ENCODE peak calls at places on chromosome 17, in four cellular contexts. One of them, this sample, is unnamed.
A peak's percentile ranks its signal among the peaks of the same experiment; 100 is the strongest.

GRCh38 chr17:81515530-81516041 is 3.0 kb upstream of the ACTG1 start:
- DNase-seq in OCI-LY7: no peak
- DNase-seq in IMR-90: no peak
- DNase-seq in thoracic aorta: no peak
- DNase-seq in this sample: no peak

GRCh38 chr17:72439893-72440502 is 319.2 kb downstream of the SOX9 start:
- DNase-seq in OCI-LY7: no peak
- DNase-seq in IMR-90: no peak
- DNase-seq in thoracic aorta: no peak
- DNase-seq in this sample: no peak

GRCh38 chr17:66420961-66421371 is 118.6 kb downstream of the PRKCA start:
- DNase-seq in OCI-LY7: no peak
- DNase-seq in IMR-90: peak; percentile 77
- DNase-seq in thoracic aorta: no peak
- DNase-seq in this sample: no peak

GRCh38 chr17:7544911-7545310 is 3.9 kb upstream of the TNFSF12 start:
- DNase-seq in OCI-LY7: no peak
- DNase-seq in IMR-90: no peak
- DNase-seq in thoracic aorta: no peak
- DNase-seq in this sample: no peak

GRCh38 chr17:71084219-71084618 is 914.9 kb downstream of the KCNJ2 start:
- DNase-seq in OCI-LY7: peak; percentile 32
- DNase-seq in IMR-90: peak; percentile 22
- DNase-seq in thoracic aorta: no peak
- DNase-seq in this sample: no peak

GRCh38 chr17:6752068-6752909 is 3.6 kb upstream of the XAF1 start:
- DNase-seq in OCI-LY7: no peak
- DNase-seq in IMR-90: peak; percentile 99
- DNase-seq in thoracic aorta: peak; percentile 15
- DNase-seq in this sample: peak; percentile 79

GRCh38 chr17:38885728-38886642 is 16.1 kb downstream of the LASP1 start:
- DNase-seq in OCI-LY7: no peak
- DNase-seq in IMR-90: peak; percentile 52
- DNase-seq in thoracic aorta: no peak
- DNase-seq in this sample: no peak

GRCh38 chr17:67829331-67829730 is 4.0 kb downstream of the BPTF start:
- DNase-seq in OCI-LY7: peak; percentile 69
- DNase-seq in IMR-90: no peak
- DNase-seq in thoracic aorta: no peak
- DNase-seq in this sample: no peak

GRCh38 chr17:61411114-61411943 is 11.7 kb downstream of the TBX2 start:
- DNase-seq in OCI-LY7: peak; percentile 27
- DNase-seq in IMR-90: peak; percentile 74
- DNase-seq in thoracic aorta: no peak
- DNase-seq in this sample: peak; percentile 91

GRCh38 chr17:71709271-71709670 is 411.5 kb upstream of the SOX9 start:
- DNase-seq in OCI-LY7: no peak
- DNase-seq in IMR-90: peak; percentile 22
- DNase-seq in thoracic aorta: no peak
- DNase-seq in this sample: no peak

GRCh38 chr17:58232707-58233156 is 5.7 kb upstream of the LPO start:
- DNase-seq in OCI-LY7: no peak
- DNase-seq in IMR-90: peak; percentile 97
- DNase-seq in thoracic aorta: no peak
- DNase-seq in this sample: peak; percentile 64

GRCh38 chr17:36657763-36658490 is 56.5 kb downstream of the MRM1 start:
- DNase-seq in OCI-LY7: no peak
- DNase-seq in IMR-90: no peak
- DNase-seq in thoracic aorta: no peak
- DNase-seq in this sample: no peak

GRCh38 chr17:75909812-75910274 is 5.2 kb upstream of the MRPL38 start:
- DNase-seq in OCI-LY7: no peak
- DNase-seq in IMR-90: peak; percentile 13
- DNase-seq in thoracic aorta: no peak
- DNase-seq in this sample: no peak

GRCh38 chr17:51000835-51001638 is 119.6 kb downstream of the SPAG9 start:
- DNase-seq in OCI-LY7: peak; percentile 80
- DNase-seq in IMR-90: peak; percentile 78
- DNase-seq in thoracic aorta: no peak
- DNase-seq in this sample: no peak

GRCh38 chr17:29683481-29683880 is 60.8 kb upstream of the CORO6 start:
- DNase-seq in OCI-LY7: no peak
- DNase-seq in IMR-90: no peak
- DNase-seq in thoracic aorta: no peak
- DNase-seq in this sample: no peak

GRCh38 chr17:1958134-1958881 is 66.8 kb downstream of the RTN4RL1 start:
- DNase-seq in OCI-LY7: no peak
- DNase-seq in IMR-90: no peak
- DNase-seq in thoracic aorta: no peak
- DNase-seq in this sample: no peak

GRCh38 chr17:79217473-79218135 is 143.0 kb downstream of the ENGASE start:
- DNase-seq in OCI-LY7: no peak
- DNase-seq in IMR-90: no peak
- DNase-seq in thoracic aorta: no peak
- DNase-seq in this sample: no peak

GRCh38 chr17:39198186-39198566 is 707 bp upstream of the CACNB1 start:
- DNase-seq in OCI-LY7: no peak
- DNase-seq in IMR-90: no peak
- DNase-seq in thoracic aorta: no peak
- DNase-seq in this sample: no peak

GRCh38 chr17:9977175-9977574 is 72.1 kb upstream of the RCVRN start:
- DNase-seq in OCI-LY7: no peak
- DNase-seq in IMR-90: no peak
- DNase-seq in thoracic aorta: no peak
- DNase-seq in this sample: no peak

GRCh38 chr17:82788206-82789001 is 36.5 kb downstream of the TBCD start:
- DNase-seq in OCI-LY7: no peak
- DNase-seq in IMR-90: no peak
- DNase-seq in thoracic aorta: no peak
- DNase-seq in this sample: no peak

GRCh38 chr17:17055286-17056166 is 13.3 kb downstream of the MPRIP start:
- DNase-seq in OCI-LY7: no peak
- DNase-seq in IMR-90: no peak
- DNase-seq in thoracic aorta: no peak
- DNase-seq in this sample: peak; percentile 76

GRCh38 chr17:28334176-28334575 is 1.1 kb downstream of the IFT20 start:
- DNase-seq in OCI-LY7: no peak
- DNase-seq in IMR-90: peak; percentile 19
- DNase-seq in thoracic aorta: no peak
- DNase-seq in this sample: no peak

DNA sequence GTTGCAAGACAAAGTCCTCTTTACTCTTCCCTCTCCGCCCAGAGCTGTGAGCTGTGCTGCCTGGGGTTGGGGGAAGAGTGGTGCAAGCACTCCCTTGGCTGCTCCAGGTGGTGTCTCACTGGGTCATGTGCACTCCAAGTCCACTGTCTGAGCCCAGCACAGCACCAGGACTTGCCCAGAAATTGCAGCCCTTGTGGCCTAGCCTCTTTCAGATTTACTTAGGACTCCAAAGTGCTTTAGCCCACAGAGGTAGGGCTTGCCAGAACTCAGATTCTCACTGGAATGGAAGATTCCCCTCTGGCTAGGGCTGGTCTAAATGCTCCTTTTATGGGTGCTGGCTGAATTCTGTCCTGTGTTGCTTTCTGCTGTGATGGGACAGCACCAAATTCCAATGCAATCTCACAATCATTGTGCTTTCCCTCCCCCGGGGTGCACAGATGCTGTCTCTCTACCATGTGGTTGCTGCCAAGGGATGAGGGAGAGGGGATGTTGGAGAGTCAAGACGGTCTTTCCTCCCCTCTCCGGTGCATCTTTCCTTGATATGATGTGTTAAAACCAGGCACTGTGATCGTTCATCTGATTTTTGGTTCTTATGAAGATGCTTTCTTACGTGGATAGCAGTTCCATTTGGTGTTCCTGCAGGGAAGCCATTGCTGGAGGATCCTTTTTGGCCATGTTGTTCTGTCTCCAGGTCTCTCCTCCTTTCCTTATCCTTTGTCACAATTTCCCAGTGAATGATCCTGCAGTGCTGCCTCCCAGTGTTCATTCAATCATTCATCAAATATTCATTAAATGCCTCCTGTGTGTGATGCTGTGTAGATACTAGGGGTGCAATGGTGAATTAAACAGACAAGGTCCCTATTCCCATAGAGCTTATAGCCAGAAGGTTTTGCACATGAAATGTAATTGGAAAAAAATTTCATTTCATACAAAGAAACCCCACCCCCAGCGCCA is 216.3 kb downstream of the SPECC1 start:
- DNase-seq in OCI-LY7: no peak
- DNase-seq in IMR-90: no peak
- DNase-seq in thoracic aorta: no peak
- DNase-seq in this sample: no peak
- TF ChIP-seq CTCF in OCI-LY7: no peak
- TF ChIP-seq CTCF in IMR-90: peak; percentile 14
- TF ChIP-seq CTCF in thoracic aorta: no peak
- TF ChIP-seq CTCF in this sample: no peak

GRCh38 chr17:49670002-49670401 is 7.9 kb downstream of the SPOP start:
- DNase-seq in OCI-LY7: no peak
- DNase-seq in IMR-90: no peak
- DNase-seq in thoracic aorta: no peak
- DNase-seq in this sample: no peak
- H3K27ac ChIP-seq in OCI-LY7: no peak overlapping the region
- H3K27ac ChIP-seq in IMR-90: no peak overlapping the region
- H3K27ac ChIP-seq in thoracic aorta: peak overlapping the region; percentile 59
- H3K27ac ChIP-seq in this sample: peak overlapping the region; percentile 29

GRCh38 chr17:63120406-63120805 is 154.4 kb downstream of the TANC2 start:
- DNase-seq in OCI-LY7: no peak
- DNase-seq in IMR-90: peak; percentile 54
- DNase-seq in thoracic aorta: no peak
- DNase-seq in this sample: no peak

GRCh38 chr17:63113167-63113566 is 147.1 kb downstream of the TANC2 start:
- DNase-seq in OCI-LY7: no peak
- DNase-seq in IMR-90: no peak
- DNase-seq in thoracic aorta: no peak
- DNase-seq in this sample: no peak

GRCh38 chr17:63117431-63117830 is 151.4 kb downstream of the TANC2 start:
- DNase-seq in OCI-LY7: no peak
- DNase-seq in IMR-90: no peak
- DNase-seq in thoracic aorta: no peak
- DNase-seq in this sample: no peak

GRCh38 chr17:63116967-63117366 is 150.9 kb downstream of the TANC2 start:
- DNase-seq in OCI-LY7: no peak
- DNase-seq in IMR-90: peak; percentile 77
- DNase-seq in thoracic aorta: no peak
- DNase-seq in this sample: no peak

GRCh38 chr17:63116228-63116627 is 150.2 kb downstream of the TANC2 start:
- DNase-seq in OCI-LY7: no peak
- DNase-seq in IMR-90: no peak
- DNase-seq in thoracic aorta: no peak
- DNase-seq in this sample: no peak
- TF ChIP-seq CTCF in OCI-LY7: no peak
- TF ChIP-seq CTCF in IMR-90: peak; percentile 3
- TF ChIP-seq CTCF in thoracic aorta: no peak
- TF ChIP-seq CTCF in this sample: no peak

GRCh38 chr17:48725005-48725293 is 2.0 kb downstream of the PRAC2 start:
- DNase-seq in OCI-LY7: no peak
- DNase-seq in IMR-90: no peak
- DNase-seq in thoracic aorta: no peak
- DNase-seq in this sample: no peak

GRCh38 chr17:48724241-48725004 is 1.4 kb downstream of the PRAC2 start:
- DNase-seq in OCI-LY7: peak; percentile 58
- DNase-seq in IMR-90: peak; percentile 67
- DNase-seq in thoracic aorta: peak; percentile 40
- DNase-seq in this sample: no peak

GRCh38 chr17:48726916-48727286 is 1.6 kb downstream of the HOXB13 start:
- DNase-seq in OCI-LY7: no peak
- DNase-seq in IMR-90: no peak
- DNase-seq in thoracic aorta: no peak
- DNase-seq in this sample: no peak

GRCh38 chr17:48726182-48726915 is 2.2 kb downstream of the HOXB13 start:
- DNase-seq in OCI-LY7: no peak
- DNase-seq in IMR-90: no peak
- DNase-seq in thoracic aorta: no peak
- DNase-seq in this sample: no peak

GRCh38 chr17:48725294-48726064 is 2.5 kb downstream of the PRAC2 start:
- DNase-seq in OCI-LY7: no peak
- DNase-seq in IMR-90: no peak
- DNase-seq in thoracic aorta: no peak
- DNase-seq in this sample: no peak
- H3K27ac ChIP-seq in OCI-LY7: no peak overlapping the region
- H3K27ac ChIP-seq in IMR-90: no peak overlapping the region
- H3K27ac ChIP-seq in thoracic aorta: no peak overlapping the region
- H3K27ac ChIP-seq in this sample: no peak overlapping the region

This sample was measured in coronary artery.